ENCODE peak calls at places on chromosome 1, in six cellular contexts. T is left lung, F is lower leg skin, M is fibroblast of pulmonary artery, V is adipocyte, I is heart right ventricle. G is an unnamed sample.

GRCh38 chr1:228178737-228179720 is 13.4 kb downstream of the IBA57 start:
- DNase-seq in V (no peak), F (no peak), T (no peak), I (no peak), M (no peak), G (no peak)

GRCh38 chr1:66207484-66207883 is 326.5 kb upstream of the SGIP1 start:
- DNase-seq in F (no peak), M (peak; percentile 68), V (peak; percentile 51), I (no peak), T (no peak), G (peak; percentile 81)

GRCh38 chr1:193283026-193283425 is 96.6 kb upstream of the B3GALT2 start:
- DNase-seq in F (no peak), V (peak; percentile 43), I (no peak), M (peak; percentile 4), T (no peak), G (peak; percentile 49)

GRCh38 chr1:107076846-107077245 is 20.4 kb downstream of the PRMT6 start:
- DNase-seq in F (no peak), V (peak; percentile 35), M (no peak), T (no peak), I (no peak), G (peak; percentile 89)

GRCh38 chr1:211035821-211036380 is 98.0 kb downstream of the KCNH1 start:
- DNase-seq in F (no peak), I (no peak), T (no peak), M (no peak), V (no peak), G (no peak)

GRCh38 chr1:76541618-76542017 is 325.7 kb upstream of the ST6GALNAC5 start:
- DNase-seq in T (no peak), I (no peak), M (no peak), V (no peak), F (no peak), G (no peak)

GRCh38 chr1:77316006-77316405 is 34.2 kb downstream of the AK5 start:
- DNase-seq in T (no peak), M (peak; percentile 7), I (no peak), V (peak; percentile 20), F (no peak), G (peak; percentile 68)

GRCh38 chr1:47424336-47424982 is 8.4 kb downstream of the FOXE3 start:
- DNase-seq in I (no peak), V (peak; percentile 79), T (no peak), F (no peak), M (peak; percentile 60), G (peak; percentile 14)

GRCh38 chr1:2494323-2494693 is 18.2 kb downstream of the PLCH2 start:
- DNase-seq in I (no peak), M (peak; percentile 24), V (peak; percentile 3), F (no peak), T (no peak), G (peak; percentile 2)

GRCh38 chr1:167640051-167640450 is 10.0 kb downstream of the RCSD1 start:
- DNase-seq in T (no peak), M (no peak), I (no peak), F (no peak), V (no peak), G (no peak)

GRCh38 chr1:115609021-115609420 is 32.7 kb upstream of the VANGL1 start:
- DNase-seq in M (no peak), I (no peak), V (no peak), T (no peak), F (no peak), G (no peak)

GRCh38 chr1:177566495-177566894 is 395.7 kb downstream of the BRINP2 start:
- DNase-seq in F (no peak), V (no peak), M (no peak), T (no peak), I (no peak), G (no peak)

GRCh38 chr1:41356752-41357151 is 4.5 kb upstream of the FOXO6 start:
- DNase-seq in M (no peak), T (no peak), F (no peak), I (no peak), V (no peak), G (no peak)

GRCh38 chr1:180178511-180179161 is 24.0 kb downstream of the QSOX1 start:
- DNase-seq in F (no peak), V (peak; percentile 82), T (no peak), M (peak; percentile 72), I (peak; percentile 72), G (no peak)

GRCh38 chr1:216600730-216601426 is 122.4 kb downstream of the ESRRG start:
- DNase-seq in M (peak; percentile 85), I (peak; percentile 81), V (peak; percentile 93), F (peak; percentile 73), T (peak; percentile 87), G (peak; percentile 66)
- H3K4me3 ChIP-seq in M (peak overlapping the region; percentile 55), I (peak overlapping the region; percentile 78), V (peak overlapping the region; percentile 94), F (peak overlapping the region; percentile 54), T (peak overlapping the region; percentile 49), G (peak overlapping the region; percentile 75)

DNA sequence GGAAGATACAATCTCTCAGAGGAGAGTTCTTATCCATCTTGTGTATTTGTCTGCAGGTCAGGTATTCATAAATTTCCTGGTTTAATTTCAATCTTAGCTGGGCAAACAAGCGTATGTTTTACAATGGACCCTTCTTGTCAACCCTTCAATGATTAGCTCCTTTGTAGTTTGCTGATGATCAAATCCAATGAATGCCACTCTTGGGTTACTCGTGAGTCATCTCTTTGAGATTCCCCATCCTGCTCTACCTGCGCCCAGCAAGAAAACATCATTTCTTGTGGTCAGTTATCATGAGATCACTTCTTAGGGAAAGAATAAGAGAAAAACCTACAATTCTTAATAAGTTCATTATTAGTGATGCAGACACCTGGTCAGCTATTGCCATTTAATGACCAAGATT is 572.3 kb upstream of the PKN2 start:
- DNase-seq in V (no peak), I (no peak), M (no peak), T (no peak), F (no peak), G (no peak)
- H3K4me3 ChIP-seq in V (no peak overlapping the region), I (no peak overlapping the region), M (no peak overlapping the region), T (no peak overlapping the region), F (no peak overlapping the region), G (no peak overlapping the region)

GRCh38 chr1:93238425-93238824 is 57.9 kb downstream of the CCDC18 start:
- DNase-seq in M (no peak), V (no peak), T (no peak), F (no peak), I (no peak), G (no peak)
- H3K4me3 ChIP-seq in M (no peak overlapping the region), V (no peak overlapping the region), T (no peak overlapping the region), F (no peak overlapping the region), I (no peak overlapping the region), G (no peak overlapping the region)

GRCh38 chr1:23905461-23906025 is 7.6 kb downstream of the CNR2 start:
- DNase-seq in V (no peak), M (no peak), T (no peak), I (no peak), F (no peak), G (no peak)
- H3K4me3 ChIP-seq in V (no peak overlapping the region), M (no peak overlapping the region), T (no peak overlapping the region), I (no peak overlapping the region), F (no peak overlapping the region), G (no peak overlapping the region)

GRCh38 chr1:208433086-208433485 is 188.9 kb upstream of the PLXNA2 start:
- DNase-seq in I (no peak), T (no peak), M (no peak), F (no peak), V (peak; percentile 40), G (peak; percentile 3)

GRCh38 chr1:208430220-208430619 is 186.0 kb upstream of the PLXNA2 start:
- DNase-seq in V (no peak), F (no peak), T (no peak), I (no peak), M (no peak), G (no peak)

GRCh38 chr1:208434008-208434407 is 189.8 kb upstream of the PLXNA2 start:
- DNase-seq in F (no peak), V (peak; percentile 26), I (no peak), M (no peak), T (no peak), G (peak; percentile 20)

GRCh38 chr1:208431721-208432120 is 187.5 kb upstream of the PLXNA2 start:
- DNase-seq in V (peak; percentile 73), F (no peak), T (no peak), M (no peak), I (no peak), G (peak; percentile 71)

GRCh38 chr1:208432346-208432745 is 188.2 kb upstream of the PLXNA2 start:
- DNase-seq in M (no peak), V (no peak), F (no peak), T (no peak), I (no peak), G (no peak)
- H3K4me3 ChIP-seq in M (no peak overlapping the region), V (no peak overlapping the region), F (no peak overlapping the region), T (no peak overlapping the region), I (no peak overlapping the region), G (no peak overlapping the region)

GRCh38 chr1:110007458-110007857 is 22.9 kb downstream of the AHCYL1 start:
- DNase-seq in V (no peak), M (no peak), T (no peak), F (no peak), I (no peak), G (no peak)
- H3K4me3 ChIP-seq in V (no peak overlapping the region), M (no peak overlapping the region), T (no peak overlapping the region), F (no peak overlapping the region), I (no peak overlapping the region), G (no peak overlapping the region)

DNA sequence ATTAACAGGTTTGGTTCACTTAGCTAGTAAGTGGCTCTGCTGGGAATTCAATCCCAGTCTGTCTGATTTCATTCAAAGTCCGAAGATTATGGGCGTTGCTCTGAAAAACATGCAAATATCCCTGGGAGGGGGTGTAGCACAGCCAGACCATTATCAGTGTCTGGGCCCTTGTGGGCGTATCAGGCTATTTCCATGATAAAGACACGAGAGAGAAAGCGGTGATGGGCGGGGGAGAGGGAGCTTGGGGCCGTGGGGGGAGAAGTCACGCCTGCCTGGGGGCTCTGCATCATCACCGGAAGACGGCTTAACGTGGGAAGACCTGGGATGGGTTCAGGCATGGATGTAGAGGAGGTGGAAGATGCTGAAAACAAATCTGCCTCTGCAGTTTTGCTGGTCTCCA is 25.8 kb downstream of the IL6R start:
- DNase-seq in V (no peak), I (no peak), F (no peak), T (no peak), M (peak; percentile 51), G (peak; percentile 18)
- H3K4me3 ChIP-seq in V (no peak overlapping the region), I (no peak overlapping the region), F (no peak overlapping the region), T (no peak overlapping the region), M (no peak overlapping the region), G (no peak overlapping the region)